ENCODE peak calls at places on chromosomes 3 and 15, in six cellular contexts. One of them, this sample, is unnamed.

GRCh38 chr3:87247086-87247781 is 20.1 kb downstream of the CHMP2B start:
- DNase-seq in AG04449: no peak
- DNase-seq in natural killer cell: no peak
- DNase-seq in aorta: no peak
- DNase-seq in NCI-H187 treated with DMSO at 0.1 percent for 48 hours: no peak
- DNase-seq in GM03348: no peak
- DNase-seq in this sample: no peak

GRCh38 chr3:110343945-110344344 is 727.7 kb upstream of the NECTIN3 start:
- DNase-seq in AG04449: no peak
- DNase-seq in natural killer cell: no peak
- DNase-seq in aorta: no peak
- DNase-seq in NCI-H187 treated with DMSO at 0.1 percent for 48 hours: no peak
- DNase-seq in GM03348: peak
- DNase-seq in this sample: no peak

GRCh38 chr3:10006762-10007090 is 19.5 kb upstream of the FANCD2 start:
- DNase-seq in natural killer cell: no peak
- DNase-seq in GM03348: no peak
- DNase-seq in AG04449: no peak
- DNase-seq in aorta: peak
- DNase-seq in NCI-H187 treated with DMSO at 0.1 percent for 48 hours: no peak
- DNase-seq in this sample: no peak

GRCh38 chr3:7977245-7978103 is 524.1 kb upstream of the LMCD1 start:
- DNase-seq in natural killer cell: no peak
- DNase-seq in NCI-H187 treated with DMSO at 0.1 percent for 48 hours: no peak
- DNase-seq in AG04449: no peak
- DNase-seq in aorta: no peak
- DNase-seq in GM03348: no peak
- DNase-seq in this sample: no peak

GRCh38 chr3:62201438-62202035 is 171.8 kb downstream of the FEZF2 start:
- DNase-seq in natural killer cell: no peak
- DNase-seq in AG04449: no peak
- DNase-seq in GM03348: peak
- DNase-seq in NCI-H187 treated with DMSO at 0.1 percent for 48 hours: no peak
- DNase-seq in aorta: no peak
- DNase-seq in this sample: no peak

GRCh38 chr3:19256313-19256712 is 108.0 kb downstream of the KCNH8 start:
- DNase-seq in aorta: no peak
- DNase-seq in AG04449: no peak
- DNase-seq in GM03348: no peak
- DNase-seq in NCI-H187 treated with DMSO at 0.1 percent for 48 hours: no peak
- DNase-seq in natural killer cell: no peak
- DNase-seq in this sample: no peak

GRCh38 chr15:27486676-27487290 is 515.8 kb downstream of the GABRG3 start:
- DNase-seq in GM03348: no peak
- DNase-seq in NCI-H187 treated with DMSO at 0.1 percent for 48 hours: no peak
- DNase-seq in natural killer cell: no peak
- DNase-seq in AG04449: no peak
- DNase-seq in aorta: no peak
- DNase-seq in this sample: no peak

GRCh38 chr15:53811530-53811929 is 52.1 kb upstream of the WDR72 start:
- DNase-seq in natural killer cell: no peak
- DNase-seq in AG04449: no peak
- DNase-seq in GM03348: no peak
- DNase-seq in aorta: no peak
- DNase-seq in NCI-H187 treated with DMSO at 0.1 percent for 48 hours: no peak
- DNase-seq in this sample: no peak

GRCh38 chr3:58008140-58009025 is at the start of gene FLNB:
- DNase-seq in AG04449: no peak
- DNase-seq in GM03348: peak
- DNase-seq in NCI-H187 treated with DMSO at 0.1 percent for 48 hours: no peak
- DNase-seq in natural killer cell: peak
- DNase-seq in aorta: peak
- DNase-seq in this sample: no peak

GRCh38 chr3:46883252-46884185 is 6.0 kb downstream of the PTH1R start:
- DNase-seq in NCI-H187 treated with DMSO at 0.1 percent for 48 hours: no peak
- DNase-seq in AG04449: no peak
- DNase-seq in GM03348: peak
- DNase-seq in natural killer cell: no peak
- DNase-seq in aorta: no peak
- DNase-seq in this sample: no peak

GRCh38 chr15:32669870-32670623 is 28.5 kb downstream of the SCG5 start:
- DNase-seq in natural killer cell: no peak
- DNase-seq in AG04449: no peak
- DNase-seq in GM03348: peak
- DNase-seq in aorta: no peak
- DNase-seq in NCI-H187 treated with DMSO at 0.1 percent for 48 hours: no peak
- DNase-seq in this sample: no peak

GRCh38 chr15:69677403-69677802 is 224.8 kb downstream of the RPLP1 start:
- DNase-seq in aorta: no peak
- DNase-seq in GM03348: no peak
- DNase-seq in AG04449: no peak
- DNase-seq in NCI-H187 treated with DMSO at 0.1 percent for 48 hours: no peak
- DNase-seq in natural killer cell: no peak
- DNase-seq in this sample: no peak

GRCh38 chr3:85161544-85161943 is 202.8 kb downstream of the CADM2 start:
- DNase-seq in NCI-H187 treated with DMSO at 0.1 percent for 48 hours: no peak
- DNase-seq in natural killer cell: no peak
- DNase-seq in AG04449: no peak
- DNase-seq in GM03348: no peak
- DNase-seq in aorta: no peak
- DNase-seq in this sample: no peak

GRCh38 chr3:183541235-183541655 is 14.3 kb downstream of the KLHL6 start:
- DNase-seq in aorta: no peak
- DNase-seq in natural killer cell: no peak
- DNase-seq in AG04449: no peak
- DNase-seq in GM03348: no peak
- DNase-seq in NCI-H187 treated with DMSO at 0.1 percent for 48 hours: no peak
- DNase-seq in this sample: no peak

GRCh38 chr3:86961297-86961696 is 29.7 kb downstream of the VGLL3 start:
- DNase-seq in GM03348: no peak
- DNase-seq in aorta: no peak
- DNase-seq in NCI-H187 treated with DMSO at 0.1 percent for 48 hours: no peak
- DNase-seq in AG04449: no peak
- DNase-seq in natural killer cell: no peak
- DNase-seq in this sample: no peak

GRCh38 chr3:88180398-88180999 is 30.7 kb downstream of the C3orf38 start:
- DNase-seq in aorta: no peak
- DNase-seq in GM03348: peak
- DNase-seq in AG04449: no peak
- DNase-seq in natural killer cell: no peak
- DNase-seq in NCI-H187 treated with DMSO at 0.1 percent for 48 hours: no peak
- DNase-seq in this sample: peak

GRCh38 chr3:70871909-70872656 is 559.6 kb upstream of the MDFIC2 start:
- DNase-seq in NCI-H187 treated with DMSO at 0.1 percent for 48 hours: no peak
- DNase-seq in natural killer cell: no peak
- DNase-seq in GM03348: peak
- DNase-seq in aorta: no peak
- DNase-seq in AG04449: peak
- DNase-seq in this sample: no peak

GRCh38 chr3:147038456-147038855 is 367.9 kb downstream of the ZIC4 start:
- DNase-seq in NCI-H187 treated with DMSO at 0.1 percent for 48 hours: no peak
- DNase-seq in aorta: no peak
- DNase-seq in AG04449: peak
- DNase-seq in natural killer cell: no peak
- DNase-seq in GM03348: no peak
- DNase-seq in this sample: no peak

GRCh38 chr3:24220859-24221657 is 273.6 kb downstream of the THRB start:
- DNase-seq in GM03348: peak
- DNase-seq in AG04449: peak
- DNase-seq in aorta: peak
- DNase-seq in natural killer cell: no peak
- DNase-seq in NCI-H187 treated with DMSO at 0.1 percent for 48 hours: no peak
- DNase-seq in this sample: peak

GRCh38 chr3:167882057-167882667 is 146.6 kb downstream of the SERPINI1 start:
- DNase-seq in AG04449: no peak
- DNase-seq in NCI-H187 treated with DMSO at 0.1 percent for 48 hours: no peak
- DNase-seq in aorta: no peak
- DNase-seq in GM03348: peak
- DNase-seq in natural killer cell: no peak
- DNase-seq in this sample: peak

GRCh38 chr15:57731543-57732103 is 25.1 kb downstream of the POLR2M start:
- DNase-seq in natural killer cell: no peak
- DNase-seq in AG04449: no peak
- DNase-seq in aorta: no peak
- DNase-seq in GM03348: no peak
- DNase-seq in NCI-H187 treated with DMSO at 0.1 percent for 48 hours: no peak
- DNase-seq in this sample: no peak

This sample was measured in AG04450.